ENCODE peak calls at places on chromosomes 5 and 9, in five cellular contexts. V, T, F, Z and I are unnamed samples.

GRCh38 chr5:32538031-32538547 is 47.3 kb upstream of the SUB1 start:
- DNase-seq in V (no peak), T (peak), F (no peak), Z (no peak), I (no peak)

GRCh38 chr9:87867391-87867790 is 15.3 kb upstream of the SPATA31E1 start:
- DNase-seq in V (no peak), T (no peak), F (no peak), Z (no peak), I (no peak)

GRCh38 chr9:128072144-128073021 is 4.4 kb downstream of the SLC25A25 start:
- DNase-seq in V (peak), T (no peak), F (peak), Z (no peak), I (peak)

GRCh38 chr5:717143-717542 is 24.0 kb upstream of the TPPP start:
- DNase-seq in V (no peak), T (no peak), F (no peak), Z (no peak), I (no peak)

GRCh38 chr9:36289836-36290435 is 31.7 kb upstream of the GNE start:
- DNase-seq in V (no peak), T (no peak), F (no peak), Z (no peak), I (no peak)

GRCh38 chr5:32254987-32255900 is 57.5 kb downstream of the MTMR12 start:
- DNase-seq in V (peak), T (no peak), F (no peak), Z (no peak), I (no peak)

GRCh38 chr9:76704601-76705204 is 59.5 kb upstream of the PCA3 start:
- DNase-seq in V (peak), T (no peak), F (no peak), Z (peak), I (no peak)

GRCh38 chr5:172904312-172904642 is 54.9 kb upstream of the RPL26L1 start:
- DNase-seq in V (no peak), T (no peak), F (no peak), Z (no peak), I (no peak)

GRCh38 chr9:123390337-123391135 is 34.5 kb downstream of the CRB2 start:
- DNase-seq in V (no peak), T (no peak), F (no peak), Z (no peak), I (no peak)

GRCh38 chr9:38212016-38212415 is 143.0 kb upstream of the SHB start:
- DNase-seq in V (no peak), T (no peak), F (no peak), Z (no peak), I (no peak)

GRCh38 chr5:30959238-30959637 is 234.2 kb upstream of the CDH6 start:
- DNase-seq in V (no peak), T (no peak), F (no peak), Z (no peak), I (no peak)

GRCh38 chr5:179488464-179488863 is 61.9 kb upstream of the RUFY1 start:
- DNase-seq in V (no peak), T (no peak), F (no peak), Z (no peak), I (peak)

GRCh38 chr9:124079176-124079925 is 67.8 kb downstream of the LHX2 start:
- DNase-seq in V (peak), T (no peak), F (no peak), Z (no peak), I (no peak)

GRCh38 chr5:78816143-78816765 is 167.7 kb upstream of the LHFPL2 start:
- DNase-seq in V (no peak), T (no peak), F (no peak), Z (no peak), I (no peak)

GRCh38 chr9:3948826-3949578 is 350.9 kb downstream of the GLIS3 start:
- DNase-seq in V (peak), T (no peak), F (no peak), Z (no peak), I (no peak)

GRCh38 chr9:130946778-130947617 is 8.0 kb upstream of the FIBCD1 start:
- DNase-seq in V (no peak), T (no peak), F (no peak), Z (no peak), I (no peak)

GRCh38 chr9:104256710-104257091 is 162.6 kb downstream of the SMC2 start:
- DNase-seq in V (no peak), T (no peak), F (no peak), Z (no peak), I (no peak)

GRCh38 chr9:5783982-5784381 is 48.9 kb downstream of the ERMP1 start:
- DNase-seq in V (no peak), T (no peak), F (no peak), Z (no peak), I (no peak)

GRCh38 chr5:72515211-72515610 is 8.0 kb upstream of the ZNF366 start:
- DNase-seq in V (no peak), T (no peak), F (no peak), Z (no peak), I (no peak)

GRCh38 chr5:39580702-39581498 is 156.1 kb upstream of the DAB2 start:
- DNase-seq in V (peak), T (no peak), F (no peak), Z (no peak), I (no peak)

GRCh38 chr5:15031180-15031579 is 159.6 kb upstream of the ANKH start:
- DNase-seq in V (no peak), T (no peak), F (no peak), Z (no peak), I (no peak)

GRCh38 chr5:10116594-10116993 is 133.1 kb downstream of the ATPSCKMT start:
- DNase-seq in V (no peak), T (no peak), F (no peak), Z (no peak), I (no peak)

GRCh38 chr9:105205787-105206511 is 38.5 kb upstream of the SLC44A1 start:
- DNase-seq in V (peak), T (no peak), F (no peak), Z (no peak), I (peak)

GRCh38 chr5:159290741-159291140 is 27.7 kb downstream of the UBLCP1 start:
- DNase-seq in V (no peak), T (no peak), F (no peak), Z (no peak), I (no peak)

GRCh38 chr5:159286420-159287035 is 23.4 kb downstream of the UBLCP1 start:
- DNase-seq in V (peak), T (no peak), F (no peak), Z (no peak), I (no peak)
- TF ChIP-seq CTCF in V (peak), T (peak), F (no peak), Z (peak), I (peak)

GRCh38 chr9:33153001-33153400 is 14.1 kb downstream of the B4GALT1 start:
- DNase-seq in V (no peak), T (no peak), F (no peak), Z (no peak), I (no peak)
- TF ChIP-seq CTCF in V (no peak), T (no peak), F (no peak), Z (no peak), I (no peak)

DNA sequence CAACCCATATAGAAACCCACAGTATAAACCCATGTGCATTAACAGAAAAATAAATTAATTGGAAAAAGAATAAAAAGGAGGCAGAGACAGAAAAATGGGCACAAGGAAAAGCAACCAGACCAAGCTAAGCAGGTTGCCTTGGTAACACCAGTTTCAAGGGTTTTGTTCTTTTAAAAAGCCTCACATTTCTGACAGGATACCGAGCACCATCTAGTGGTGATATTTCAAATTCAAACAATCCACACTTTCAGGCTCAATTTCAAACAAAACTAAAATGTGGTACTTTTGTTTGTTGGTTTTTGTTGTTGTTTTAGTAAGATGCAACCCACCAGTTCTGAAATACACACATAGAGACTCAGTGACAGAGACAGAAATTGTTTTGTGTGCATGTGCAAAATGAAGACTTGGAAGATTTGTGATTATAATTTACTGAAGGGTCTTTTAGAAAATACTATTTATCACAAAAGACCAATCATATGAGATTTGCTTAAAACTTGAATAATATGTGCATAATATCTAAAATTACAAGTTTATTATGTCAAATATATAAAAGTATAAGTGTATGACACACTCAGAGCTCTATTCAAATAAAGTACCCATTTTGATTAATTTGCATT is 318.2 kb downstream of the SLCO4C1 start:
- DNase-seq in V (peak), T (no peak), F (no peak), Z (no peak), I (no peak)
- TF ChIP-seq CTCF in V (peak), T (peak), F (peak), Z (peak), I (peak)

GRCh38 chr5:109691248-109691574 is 1.5 kb downstream of the MAN2A1 start:
- DNase-seq in V (no peak), T (no peak), F (no peak), Z (no peak), I (no peak)

GRCh38 chr5:109688999-109689739 is 558 bp upstream of the MAN2A1 start:
- DNase-seq in V (peak), T (peak), F (peak), Z (no peak), I (peak)

GRCh38 chr5:109690456-109691247 is 925 bp downstream of the MAN2A1 start:
- DNase-seq in V (peak), T (peak), F (peak), Z (peak), I (peak)

GRCh38 chr5:109689740-109690455 is at the start of gene MAN2A1:
- DNase-seq in V (peak), T (peak), F (peak), Z (peak), I (peak)

GRCh38 chr5:109688647-109688998 is 1.1 kb upstream of the MAN2A1 start:
- DNase-seq in V (no peak), T (no peak), F (no peak), Z (no peak), I (no peak)
- TF ChIP-seq CTCF in V (peak), T (no peak), F (peak), Z (peak), I (peak)

GRCh38 chr9:86122309-86122708 is 23.0 kb upstream of the GOLM1 start:
- DNase-seq in V (no peak), T (no peak), F (no peak), Z (no peak), I (no peak)
- TF ChIP-seq CTCF in V (no peak), T (no peak), F (no peak), Z (no peak), I (no peak)

DNA sequence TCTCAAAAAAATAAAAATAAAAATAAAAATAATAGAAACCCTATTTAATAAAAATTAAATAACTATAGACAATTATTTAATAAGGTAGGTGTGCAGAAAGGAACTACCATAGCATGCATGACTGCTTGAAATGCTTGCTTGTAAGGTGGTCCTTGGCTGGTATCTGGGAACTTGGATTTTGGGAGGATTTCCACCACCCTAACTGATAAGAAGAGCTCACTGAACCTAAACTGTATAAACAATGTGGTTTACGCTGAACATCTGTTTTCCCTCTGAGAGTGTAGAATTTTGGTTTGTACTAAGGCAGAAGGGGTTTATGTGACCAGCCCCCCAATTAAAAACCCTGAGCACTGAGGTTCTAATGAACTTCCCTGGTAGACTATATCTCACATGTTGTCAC is 31.2 kb downstream of the CPLANE1 start:
- DNase-seq in V (no peak), T (no peak), F (no peak), Z (no peak), I (no peak)
- TF ChIP-seq CTCF in V (no peak), T (no peak), F (no peak), Z (no peak), I (no peak)

DNA sequence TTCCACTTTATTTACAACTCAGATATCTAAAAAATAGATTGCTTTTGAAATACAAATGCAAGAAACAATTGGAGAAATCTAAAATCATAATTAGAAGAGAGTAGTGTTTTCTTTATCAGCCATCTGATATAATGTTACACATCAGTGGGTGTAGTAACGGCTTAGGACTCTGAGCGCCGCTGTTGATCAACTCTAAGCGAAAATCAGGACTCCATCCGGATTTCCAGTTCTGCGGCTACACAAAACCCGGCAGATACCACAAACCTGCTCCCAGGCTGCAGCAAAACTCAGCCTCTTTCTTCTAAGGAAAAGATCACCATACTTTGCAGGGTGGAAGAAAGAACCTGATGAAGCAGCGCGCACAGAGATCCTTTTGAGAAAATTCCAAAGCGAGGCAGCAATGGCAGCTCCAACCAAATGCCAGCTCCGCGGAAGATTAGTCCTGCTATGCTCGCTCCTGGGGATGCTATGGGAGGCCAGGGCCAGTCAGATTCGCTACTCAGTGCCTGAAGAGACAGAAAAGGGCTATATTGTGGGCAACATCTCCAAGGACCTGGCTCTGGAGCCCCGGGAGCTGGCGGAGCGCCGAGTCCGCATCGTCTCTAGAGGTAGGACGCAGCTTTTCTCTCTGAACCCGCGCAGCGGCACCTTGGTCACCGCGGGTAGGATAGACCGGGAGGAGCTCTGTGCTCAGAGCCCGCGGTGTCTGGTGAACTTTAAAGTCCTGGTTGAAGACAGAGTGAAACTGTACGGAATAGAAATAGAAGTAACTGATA is at the start of gene PCDHGA9:
- DNase-seq in V (peak), T (no peak), F (no peak), Z (no peak), I (no peak)
- TF ChIP-seq CTCF in V (peak), T (no peak), F (no peak), Z (no peak), I (no peak)

GRCh38 chr5:59816901-59817300 is 76.6 kb downstream of the PDE4D start:
- DNase-seq in V (no peak), T (no peak), F (no peak), Z (no peak), I (no peak)

GRCh38 chr5:59817536-59817935 is 76.0 kb downstream of the PDE4D start:
- DNase-seq in V (no peak), T (no peak), F (no peak), Z (no peak), I (no peak)

GRCh38 chr5:59810041-59810440 is 83.5 kb downstream of the PDE4D start:
- DNase-seq in V (peak), T (peak), F (peak), Z (peak), I (peak)

GRCh38 chr5:59814563-59814872 is 79.0 kb downstream of the PDE4D start:
- DNase-seq in V (no peak), T (no peak), F (no peak), Z (no peak), I (no peak)

GRCh38 chr5:59813761-59814562 is 79.6 kb downstream of the PDE4D start:
- DNase-seq in V (peak), T (no peak), F (no peak), Z (peak), I (no peak)
- TF ChIP-seq CTCF in V (peak), T (peak), F (peak), Z (peak), I (peak)